ENCODE peak calls at places on chromosome 7, in five cellular contexts. One of them, this sample, is unnamed.

GRCh38 chr7:6027806-6028365 is 3.3 kb upstream of the ANKRD61 start:
- DNase-seq in HepG2: no peak
- DNase-seq in GM12891: no peak
- DNase-seq in K562: no peak
- DNase-seq in GM12878: no peak
- DNase-seq in this sample: no peak

GRCh38 chr7:151310578-151310977 is 31.0 kb upstream of the NUB1 start:
- DNase-seq in HepG2: peak; percentile 62
- DNase-seq in GM12878: no peak
- DNase-seq in K562: peak; percentile 53
- DNase-seq in GM12891: no peak
- DNase-seq in this sample: no peak

GRCh38 chr7:100506356-100506930 is 22.7 kb downstream of the NYAP1 start:
- DNase-seq in GM12891: no peak
- DNase-seq in HepG2: peak; percentile 50
- DNase-seq in GM12878: no peak
- DNase-seq in K562: no peak
- DNase-seq in this sample: no peak

GRCh38 chr7:34158754-34159153 is 253.4 kb downstream of the BMPER start:
- DNase-seq in GM12878: no peak
- DNase-seq in HepG2: peak; percentile 8
- DNase-seq in K562: no peak
- DNase-seq in GM12891: no peak
- DNase-seq in this sample: no peak

GRCh38 chr7:2621061-2621828 is 10.5 kb upstream of the TTYH3 start:
- DNase-seq in K562: peak; percentile 42
- DNase-seq in GM12878: no peak
- DNase-seq in GM12891: no peak
- DNase-seq in HepG2: no peak
- DNase-seq in this sample: no peak

GRCh38 chr7:71506822-71507221 is 374.9 kb downstream of the GALNT17 start:
- DNase-seq in GM12878: no peak
- DNase-seq in HepG2: no peak
- DNase-seq in K562: no peak
- DNase-seq in GM12891: no peak
- DNase-seq in this sample: no peak

GRCh38 chr7:110880971-110881370 is 210.0 kb upstream of the LRRN3 start:
- DNase-seq in HepG2: no peak
- DNase-seq in K562: no peak
- DNase-seq in GM12878: no peak
- DNase-seq in GM12891: no peak
- DNase-seq in this sample: no peak

GRCh38 chr7:112234147-112234546 is 27.7 kb downstream of the ZNF277 start:
- DNase-seq in GM12878: no peak
- DNase-seq in GM12891: no peak
- DNase-seq in K562: no peak
- DNase-seq in HepG2: no peak
- DNase-seq in this sample: no peak

GRCh38 chr7:47636693-47637175 is 54.8 kb upstream of the TNS3 start:
- DNase-seq in HepG2: no peak
- DNase-seq in GM12878: no peak
- DNase-seq in K562: no peak
- DNase-seq in GM12891: no peak
- DNase-seq in this sample: no peak

GRCh38 chr7:139231513-139232376 is 708 bp downstream of the UBN2 start:
- DNase-seq in GM12878: no peak
- DNase-seq in HepG2: peak; percentile 58
- DNase-seq in K562: peak; percentile 82
- DNase-seq in GM12891: peak; percentile 41
- DNase-seq in this sample: peak; percentile 43

GRCh38 chr7:133650067-133650466 is 397.2 kb downstream of the EXOC4 start:
- DNase-seq in GM12878: no peak
- DNase-seq in HepG2: no peak
- DNase-seq in GM12891: no peak
- DNase-seq in K562: no peak
- DNase-seq in this sample: no peak

GRCh38 chr7:28999421-28999820 is 41.3 kb upstream of the TRIL start:
- DNase-seq in GM12891: no peak
- DNase-seq in GM12878: no peak
- DNase-seq in K562: no peak
- DNase-seq in HepG2: no peak
- DNase-seq in this sample: no peak

GRCh38 chr7:102916881-102917280 is 4.1 kb downstream of the LRRC17 start:
- DNase-seq in K562: no peak
- DNase-seq in HepG2: no peak
- DNase-seq in GM12891: no peak
- DNase-seq in GM12878: no peak
- DNase-seq in this sample: no peak

GRCh38 chr7:77453531-77453930 is 37.4 kb upstream of the GSAP start:
- DNase-seq in GM12878: no peak
- DNase-seq in K562: no peak
- DNase-seq in HepG2: no peak
- DNase-seq in GM12891: no peak
- DNase-seq in this sample: no peak

GRCh38 chr7:81616951-81617350 is 152.9 kb downstream of the HGF start:
- DNase-seq in K562: no peak
- DNase-seq in HepG2: no peak
- DNase-seq in GM12878: peak; percentile 37
- DNase-seq in GM12891: no peak
- DNase-seq in this sample: no peak

GRCh38 chr7:119256001-119256400 is 1017.0 kb upstream of the KCND2 start:
- DNase-seq in GM12878: no peak
- DNase-seq in HepG2: no peak
- DNase-seq in GM12891: no peak
- DNase-seq in K562: no peak
- DNase-seq in this sample: no peak

GRCh38 chr7:97027427-97028234 is 3.0 kb upstream of the DLX5 start:
- DNase-seq in GM12891: peak; percentile 62
- DNase-seq in HepG2: peak; percentile 70
- DNase-seq in K562: peak; percentile 83
- DNase-seq in GM12878: peak; percentile 13
- DNase-seq in this sample: no peak

GRCh38 chr7:92404170-92404614 is 43.1 kb upstream of the GATAD1 start:
- DNase-seq in HepG2: no peak
- DNase-seq in GM12891: no peak
- DNase-seq in K562: no peak
- DNase-seq in GM12878: no peak
- DNase-seq in this sample: no peak

GRCh38 chr7:140478361-140479061 is 794 bp downstream of the MKRN1 start:
- DNase-seq in GM12878: no peak
- DNase-seq in GM12891: peak; percentile 43
- DNase-seq in HepG2: no peak
- DNase-seq in K562: no peak
- DNase-seq in this sample: peak; percentile 38

GRCh38 chr7:129574487-129574886 is 37.0 kb upstream of the NRF1 start:
- DNase-seq in GM12891: no peak
- DNase-seq in GM12878: no peak
- DNase-seq in K562: no peak
- DNase-seq in HepG2: no peak
- DNase-seq in this sample: no peak

GRCh38 chr7:22667562-22668239 is 59.3 kb upstream of the IL6 start:
- DNase-seq in HepG2: no peak
- DNase-seq in GM12878: no peak
- DNase-seq in K562: no peak
- DNase-seq in GM12891: no peak
- DNase-seq in this sample: no peak

DNA sequence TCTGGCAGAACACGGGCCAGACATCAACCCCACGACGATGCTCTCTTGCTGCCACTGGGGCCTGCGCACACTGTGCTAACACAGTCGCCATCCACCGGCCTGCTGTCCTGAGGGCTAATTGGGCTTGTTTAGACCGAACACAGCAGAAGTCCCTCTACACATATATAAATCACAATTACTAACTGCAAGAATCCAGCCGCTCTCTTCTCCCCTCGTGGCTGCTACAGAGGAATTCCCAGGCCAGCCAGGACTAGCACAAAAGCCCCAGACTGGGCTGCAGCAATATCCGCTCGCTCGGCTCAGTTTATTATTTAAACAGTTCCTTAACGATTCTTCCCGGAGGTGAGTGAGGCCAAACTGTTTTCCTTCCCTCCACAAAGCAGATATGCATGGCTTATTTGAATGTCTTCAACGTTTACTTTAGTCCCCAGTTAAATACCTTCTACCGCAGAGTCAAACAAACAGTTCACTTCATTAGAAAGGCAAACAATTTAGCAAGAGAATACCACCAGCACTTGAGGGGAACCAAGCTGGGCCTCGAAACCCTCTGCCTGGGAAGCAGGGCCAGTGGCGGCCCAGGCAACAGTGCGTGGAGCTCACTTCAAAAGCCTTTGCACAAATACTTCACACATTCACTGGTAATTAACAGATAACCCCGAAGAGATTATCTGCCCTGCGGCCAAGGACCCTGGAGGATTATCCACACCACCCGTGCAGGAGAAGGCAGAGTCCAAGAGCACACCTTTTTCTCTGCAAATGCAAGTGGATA is 145.4 kb downstream of the GLI3 start:
- DNase-seq in K562: no peak
- DNase-seq in GM12878: no peak
- DNase-seq in GM12891: no peak
- DNase-seq in HepG2: peak; percentile 68
- DNase-seq in this sample: no peak
- TF ChIP-seq TAF1 in K562: no peak
- TF ChIP-seq TAF1 in GM12878: no peak
- TF ChIP-seq TAF1 in GM12891: no peak
- TF ChIP-seq TAF1 in HepG2: no peak
- TF ChIP-seq TAF1 in this sample: no peak

GRCh38 chr7:149882264-149883048 is 8.7 kb downstream of the ATP6V0E2 start:
- DNase-seq in HepG2: no peak
- DNase-seq in K562: no peak
- DNase-seq in GM12878: no peak
- DNase-seq in GM12891: peak; percentile 7
- DNase-seq in this sample: peak; percentile 2
- TF ChIP-seq POLR2AphosphoS5 in HepG2: no peak
- TF ChIP-seq POLR2AphosphoS5 in K562: no peak
- TF ChIP-seq POLR2AphosphoS5 in GM12878: no peak
- TF ChIP-seq POLR2AphosphoS5 in GM12891: no peak
- TF ChIP-seq POLR2AphosphoS5 in this sample: no peak

GRCh38 chr7:80134536-80135305 is at the start of gene GNAI1:
- DNase-seq in GM12891: no peak
- DNase-seq in GM12878: no peak
- DNase-seq in HepG2: peak; percentile 27
- DNase-seq in K562: peak; percentile 23
- DNase-seq in this sample: no peak
- TF ChIP-seq POLR2A in GM12891: no peak
- TF ChIP-seq POLR2A in GM12878: no peak
- TF ChIP-seq POLR2A in HepG2: no peak
- TF ChIP-seq POLR2A in K562: no peak
- TF ChIP-seq POLR2A in this sample: no peak

GRCh38 chr7:70268179-70268578 is 669.9 kb downstream of the AUTS2 start:
- DNase-seq in GM12878: no peak
- DNase-seq in K562: no peak
- DNase-seq in GM12891: no peak
- DNase-seq in HepG2: no peak
- DNase-seq in this sample: no peak

GRCh38 chr7:70270149-70270548 is 671.9 kb downstream of the AUTS2 start:
- DNase-seq in GM12891: no peak
- DNase-seq in GM12878: no peak
- DNase-seq in K562: no peak
- DNase-seq in HepG2: no peak
- DNase-seq in this sample: no peak

GRCh38 chr7:70267381-70267780 is 669.1 kb downstream of the AUTS2 start:
- DNase-seq in K562: no peak
- DNase-seq in GM12878: no peak
- DNase-seq in GM12891: no peak
- DNase-seq in HepG2: no peak
- DNase-seq in this sample: no peak

GRCh38 chr7:70266186-70266585 is 667.9 kb downstream of the AUTS2 start:
- DNase-seq in K562: no peak
- DNase-seq in GM12891: no peak
- DNase-seq in HepG2: no peak
- DNase-seq in GM12878: no peak
- DNase-seq in this sample: no peak

DNA sequence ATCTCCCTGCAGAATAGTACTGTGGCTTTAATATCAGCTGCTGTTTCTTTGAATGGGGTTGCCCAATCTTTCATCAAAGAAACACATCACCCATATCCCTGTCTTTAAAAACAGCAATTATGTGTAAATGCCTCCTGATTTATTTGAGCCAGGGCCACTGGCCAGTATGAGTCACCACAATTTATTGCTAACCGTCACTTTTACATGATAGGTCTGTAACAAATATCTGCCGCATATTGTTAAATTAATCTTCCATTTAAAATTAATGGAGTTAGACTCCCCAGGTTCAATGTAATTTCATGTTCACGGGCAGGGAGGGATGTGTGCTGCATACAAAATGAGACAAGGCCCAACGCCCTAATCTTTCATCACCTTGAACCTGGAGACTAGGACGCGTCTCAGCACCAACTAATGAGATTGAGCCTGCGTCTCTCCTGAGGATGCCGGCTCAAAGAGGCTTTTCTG is 673.4 kb downstream of the AUTS2 start:
- DNase-seq in HepG2: no peak
- DNase-seq in GM12878: no peak
- DNase-seq in GM12891: no peak
- DNase-seq in K562: no peak
- DNase-seq in this sample: no peak
- TF ChIP-seq TAF1 in HepG2: no peak
- TF ChIP-seq TAF1 in GM12878: no peak
- TF ChIP-seq TAF1 in GM12891: no peak
- TF ChIP-seq TAF1 in K562: no peak
- TF ChIP-seq TAF1 in this sample: no peak

GRCh38 chr7:12764355-12765000 is 77.0 kb downstream of the ARL4A start:
- DNase-seq in K562: no peak
- DNase-seq in GM12891: no peak
- DNase-seq in GM12878: no peak
- DNase-seq in HepG2: no peak
- DNase-seq in this sample: no peak
- TF ChIP-seq POLR2AphosphoS5 in K562: no peak
- TF ChIP-seq POLR2AphosphoS5 in GM12891: no peak
- TF ChIP-seq POLR2AphosphoS5 in GM12878: no peak
- TF ChIP-seq POLR2AphosphoS5 in HepG2: no peak
- TF ChIP-seq POLR2AphosphoS5 in this sample: no peak